ENCODE peak calls at places on chromosomes 5 and 9, in eight cellular contexts. One of them, this sample, is unnamed.
A peak's percentile ranks its signal among the peaks of the same experiment; 100 is the strongest.

GRCh38 chr5:17229308-17229707 is 11.9 kb downstream of the BASP1 start:
- DNase-seq in posterior vena cava: no peak
- DNase-seq in activated CD4-positive, CD25-positive, alpha-beta regulatory T cell treated with anti-CD3 and anti-CD28 coated beads, Interleukin-2, amount 50 U/mL, for 72 hours: no peak
- DNase-seq in stimulated activated naive CD8-positive, alpha-beta T cell treated with anti-CD3 and anti-CD28 coated beads, Interleukin-15, amount 100 ng/mL, for 72 hours: no peak
- DNase-seq in T-helper 1 cell: no peak
- DNase-seq in NCI-H2171: no peak
- DNase-seq in lower lobe of right lung: no peak
- DNase-seq in EL: no peak
- DNase-seq in this sample: no peak

GRCh38 chr9:19940808-19941207 is 152.0 kb upstream of the SLC24A2 start:
- DNase-seq in posterior vena cava: no peak
- DNase-seq in activated CD4-positive, CD25-positive, alpha-beta regulatory T cell treated with anti-CD3 and anti-CD28 coated beads, Interleukin-2, amount 50 U/mL, for 72 hours: no peak
- DNase-seq in stimulated activated naive CD8-positive, alpha-beta T cell treated with anti-CD3 and anti-CD28 coated beads, Interleukin-15, amount 100 ng/mL, for 72 hours: no peak
- DNase-seq in T-helper 1 cell: no peak
- DNase-seq in NCI-H2171: no peak
- DNase-seq in lower lobe of right lung: no peak
- DNase-seq in EL: no peak
- DNase-seq in this sample: no peak

GRCh38 chr9:80208662-80209061 is 636.9 kb downstream of the TLE4 start:
- DNase-seq in posterior vena cava: no peak
- DNase-seq in activated CD4-positive, CD25-positive, alpha-beta regulatory T cell treated with anti-CD3 and anti-CD28 coated beads, Interleukin-2, amount 50 U/mL, for 72 hours: no peak
- DNase-seq in stimulated activated naive CD8-positive, alpha-beta T cell treated with anti-CD3 and anti-CD28 coated beads, Interleukin-15, amount 100 ng/mL, for 72 hours: no peak
- DNase-seq in T-helper 1 cell: no peak
- DNase-seq in NCI-H2171: no peak
- DNase-seq in lower lobe of right lung: no peak
- DNase-seq in EL: no peak
- DNase-seq in this sample: no peak

GRCh38 chr5:142119051-142119625 is 10.6 kb downstream of the NDFIP1 start:
- DNase-seq in posterior vena cava: no peak
- DNase-seq in activated CD4-positive, CD25-positive, alpha-beta regulatory T cell treated with anti-CD3 and anti-CD28 coated beads, Interleukin-2, amount 50 U/mL, for 72 hours: no peak
- DNase-seq in stimulated activated naive CD8-positive, alpha-beta T cell treated with anti-CD3 and anti-CD28 coated beads, Interleukin-15, amount 100 ng/mL, for 72 hours: no peak
- DNase-seq in T-helper 1 cell: no peak
- DNase-seq in NCI-H2171: no peak
- DNase-seq in lower lobe of right lung: no peak
- DNase-seq in EL: no peak
- DNase-seq in this sample: no peak

GRCh38 chr5:55668356-55668755 is 43.8 kb downstream of the SLC38A9 start:
- DNase-seq in posterior vena cava: no peak
- DNase-seq in activated CD4-positive, CD25-positive, alpha-beta regulatory T cell treated with anti-CD3 and anti-CD28 coated beads, Interleukin-2, amount 50 U/mL, for 72 hours: no peak
- DNase-seq in stimulated activated naive CD8-positive, alpha-beta T cell treated with anti-CD3 and anti-CD28 coated beads, Interleukin-15, amount 100 ng/mL, for 72 hours: no peak
- DNase-seq in T-helper 1 cell: no peak
- DNase-seq in NCI-H2171: no peak
- DNase-seq in lower lobe of right lung: no peak
- DNase-seq in EL: peak; percentile 83
- DNase-seq in this sample: no peak

GRCh38 chr9:38208206-38208901 is 139.3 kb upstream of the SHB start:
- DNase-seq in posterior vena cava: no peak
- DNase-seq in activated CD4-positive, CD25-positive, alpha-beta regulatory T cell treated with anti-CD3 and anti-CD28 coated beads, Interleukin-2, amount 50 U/mL, for 72 hours: no peak
- DNase-seq in stimulated activated naive CD8-positive, alpha-beta T cell treated with anti-CD3 and anti-CD28 coated beads, Interleukin-15, amount 100 ng/mL, for 72 hours: no peak
- DNase-seq in T-helper 1 cell: no peak
- DNase-seq in NCI-H2171: no peak
- DNase-seq in lower lobe of right lung: no peak
- DNase-seq in EL: peak; percentile 5
- DNase-seq in this sample: no peak

GRCh38 chr9:126956929-126957686 is 42.5 kb downstream of the RALGPS1 start:
- DNase-seq in posterior vena cava: no peak
- DNase-seq in activated CD4-positive, CD25-positive, alpha-beta regulatory T cell treated with anti-CD3 and anti-CD28 coated beads, Interleukin-2, amount 50 U/mL, for 72 hours: no peak
- DNase-seq in stimulated activated naive CD8-positive, alpha-beta T cell treated with anti-CD3 and anti-CD28 coated beads, Interleukin-15, amount 100 ng/mL, for 72 hours: no peak
- DNase-seq in T-helper 1 cell: no peak
- DNase-seq in NCI-H2171: no peak
- DNase-seq in lower lobe of right lung: no peak
- DNase-seq in EL: peak; percentile 50
- DNase-seq in this sample: no peak

GRCh38 chr9:89249001-89249400 is 62.0 kb upstream of the CKS2 start:
- DNase-seq in posterior vena cava: no peak
- DNase-seq in activated CD4-positive, CD25-positive, alpha-beta regulatory T cell treated with anti-CD3 and anti-CD28 coated beads, Interleukin-2, amount 50 U/mL, for 72 hours: no peak
- DNase-seq in stimulated activated naive CD8-positive, alpha-beta T cell treated with anti-CD3 and anti-CD28 coated beads, Interleukin-15, amount 100 ng/mL, for 72 hours: no peak
- DNase-seq in T-helper 1 cell: no peak
- DNase-seq in NCI-H2171: no peak
- DNase-seq in lower lobe of right lung: no peak
- DNase-seq in EL: no peak
- DNase-seq in this sample: no peak

GRCh38 chr9:72203205-72203803 is 54.1 kb downstream of the GDA start:
- DNase-seq in posterior vena cava: no peak
- DNase-seq in activated CD4-positive, CD25-positive, alpha-beta regulatory T cell treated with anti-CD3 and anti-CD28 coated beads, Interleukin-2, amount 50 U/mL, for 72 hours: no peak
- DNase-seq in stimulated activated naive CD8-positive, alpha-beta T cell treated with anti-CD3 and anti-CD28 coated beads, Interleukin-15, amount 100 ng/mL, for 72 hours: no peak
- DNase-seq in T-helper 1 cell: no peak
- DNase-seq in NCI-H2171: peak; percentile 27
- DNase-seq in lower lobe of right lung: no peak
- DNase-seq in EL: peak; percentile 21
- DNase-seq in this sample: no peak

GRCh38 chr9:93261735-93262523 is 78.0 kb downstream of the WNK2 start:
- DNase-seq in posterior vena cava: peak; percentile 72
- DNase-seq in activated CD4-positive, CD25-positive, alpha-beta regulatory T cell treated with anti-CD3 and anti-CD28 coated beads, Interleukin-2, amount 50 U/mL, for 72 hours: peak; percentile 20
- DNase-seq in stimulated activated naive CD8-positive, alpha-beta T cell treated with anti-CD3 and anti-CD28 coated beads, Interleukin-15, amount 100 ng/mL, for 72 hours: no peak
- DNase-seq in T-helper 1 cell: no peak
- DNase-seq in NCI-H2171: no peak
- DNase-seq in lower lobe of right lung: peak; percentile 41
- DNase-seq in EL: no peak
- DNase-seq in this sample: no peak

GRCh38 chr9:75601280-75601679 is 289.2 kb upstream of the PCSK5 start:
- DNase-seq in posterior vena cava: no peak
- DNase-seq in activated CD4-positive, CD25-positive, alpha-beta regulatory T cell treated with anti-CD3 and anti-CD28 coated beads, Interleukin-2, amount 50 U/mL, for 72 hours: no peak
- DNase-seq in stimulated activated naive CD8-positive, alpha-beta T cell treated with anti-CD3 and anti-CD28 coated beads, Interleukin-15, amount 100 ng/mL, for 72 hours: no peak
- DNase-seq in T-helper 1 cell: no peak
- DNase-seq in NCI-H2171: no peak
- DNase-seq in lower lobe of right lung: no peak
- DNase-seq in EL: no peak
- DNase-seq in this sample: no peak

GRCh38 chr9:2228132-2228531 is 213.0 kb downstream of the SMARCA2 start:
- DNase-seq in posterior vena cava: peak; percentile 82
- DNase-seq in activated CD4-positive, CD25-positive, alpha-beta regulatory T cell treated with anti-CD3 and anti-CD28 coated beads, Interleukin-2, amount 50 U/mL, for 72 hours: no peak
- DNase-seq in stimulated activated naive CD8-positive, alpha-beta T cell treated with anti-CD3 and anti-CD28 coated beads, Interleukin-15, amount 100 ng/mL, for 72 hours: no peak
- DNase-seq in T-helper 1 cell: no peak
- DNase-seq in NCI-H2171: peak; percentile 10
- DNase-seq in lower lobe of right lung: peak; percentile 55
- DNase-seq in EL: peak; percentile 49
- DNase-seq in this sample: no peak

GRCh38 chr9:93263334-93264229 is 79.6 kb downstream of the WNK2 start:
- DNase-seq in posterior vena cava: no peak
- DNase-seq in activated CD4-positive, CD25-positive, alpha-beta regulatory T cell treated with anti-CD3 and anti-CD28 coated beads, Interleukin-2, amount 50 U/mL, for 72 hours: peak; percentile 18
- DNase-seq in stimulated activated naive CD8-positive, alpha-beta T cell treated with anti-CD3 and anti-CD28 coated beads, Interleukin-15, amount 100 ng/mL, for 72 hours: no peak
- DNase-seq in T-helper 1 cell: no peak
- DNase-seq in NCI-H2171: no peak
- DNase-seq in lower lobe of right lung: peak; percentile 30
- DNase-seq in EL: no peak
- DNase-seq in this sample: no peak

GRCh38 chr9:128619127-128619526 is 37.5 kb downstream of the DYNC2I2 start:
- DNase-seq in posterior vena cava: no peak
- DNase-seq in activated CD4-positive, CD25-positive, alpha-beta regulatory T cell treated with anti-CD3 and anti-CD28 coated beads, Interleukin-2, amount 50 U/mL, for 72 hours: no peak
- DNase-seq in stimulated activated naive CD8-positive, alpha-beta T cell treated with anti-CD3 and anti-CD28 coated beads, Interleukin-15, amount 100 ng/mL, for 72 hours: no peak
- DNase-seq in T-helper 1 cell: no peak
- DNase-seq in NCI-H2171: no peak
- DNase-seq in lower lobe of right lung: no peak
- DNase-seq in EL: no peak
- DNase-seq in this sample: no peak

GRCh38 chr9:134066546-134066922 is 1.3 kb downstream of the BRD3 start:
- DNase-seq in posterior vena cava: peak; percentile 48
- DNase-seq in activated CD4-positive, CD25-positive, alpha-beta regulatory T cell treated with anti-CD3 and anti-CD28 coated beads, Interleukin-2, amount 50 U/mL, for 72 hours: no peak
- DNase-seq in stimulated activated naive CD8-positive, alpha-beta T cell treated with anti-CD3 and anti-CD28 coated beads, Interleukin-15, amount 100 ng/mL, for 72 hours: no peak
- DNase-seq in T-helper 1 cell: no peak
- DNase-seq in NCI-H2171: no peak
- DNase-seq in lower lobe of right lung: no peak
- DNase-seq in EL: peak; percentile 26
- DNase-seq in this sample: no peak

This sample was measured in memory B cell.